ENCODE peak calls at places on chromosomes 11 and 22, in five cellular contexts. One of them, this sample, is unnamed.

GRCh38 chr11:104275992-104276391 is 112.0 kb upstream of the PDGFD start:
- DNase-seq in HTR-8/SVneo: peak
- DNase-seq in ovary: no peak
- DNase-seq in dermis blood vessel endothelial cell: no peak
- DNase-seq in anterior cingulate cortex: no peak
- DNase-seq in this sample: peak

GRCh38 chr11:130498181-130498580 is 49.7 kb downstream of the ADAMTS15 start:
- DNase-seq in HTR-8/SVneo: no peak
- DNase-seq in ovary: no peak
- DNase-seq in dermis blood vessel endothelial cell: no peak
- DNase-seq in anterior cingulate cortex: no peak
- DNase-seq in this sample: no peak

GRCh38 chr11:130859896-130860295 is 56.4 kb downstream of the SNX19 start:
- DNase-seq in HTR-8/SVneo: no peak
- DNase-seq in ovary: no peak
- DNase-seq in dermis blood vessel endothelial cell: no peak
- DNase-seq in anterior cingulate cortex: no peak
- DNase-seq in this sample: no peak

GRCh38 chr22:42324991-42325710 is 54.7 kb upstream of the TCF20 start:
- DNase-seq in HTR-8/SVneo: no peak
- DNase-seq in ovary: no peak
- DNase-seq in dermis blood vessel endothelial cell: no peak
- DNase-seq in anterior cingulate cortex: no peak
- DNase-seq in this sample: no peak

GRCh38 chr11:34798985-34799384 is 117.2 kb downstream of the APIP start:
- DNase-seq in HTR-8/SVneo: no peak
- DNase-seq in ovary: no peak
- DNase-seq in dermis blood vessel endothelial cell: no peak
- DNase-seq in anterior cingulate cortex: no peak
- DNase-seq in this sample: no peak

GRCh38 chr22:44996648-44997047 is 13.2 kb downstream of the PHF21B start:
- DNase-seq in HTR-8/SVneo: no peak
- DNase-seq in ovary: no peak
- DNase-seq in dermis blood vessel endothelial cell: no peak
- DNase-seq in anterior cingulate cortex: no peak
- DNase-seq in this sample: no peak

GRCh38 chr11:132493786-132494185 is 1038.5 kb downstream of the OPCML start:
- DNase-seq in HTR-8/SVneo: no peak
- DNase-seq in ovary: no peak
- DNase-seq in dermis blood vessel endothelial cell: no peak
- DNase-seq in anterior cingulate cortex: no peak
- DNase-seq in this sample: no peak

GRCh38 chr22:43890901-43891331 is 897 bp downstream of the PNPLA5 start:
- DNase-seq in HTR-8/SVneo: no peak
- DNase-seq in ovary: no peak
- DNase-seq in dermis blood vessel endothelial cell: no peak
- DNase-seq in anterior cingulate cortex: no peak
- DNase-seq in this sample: no peak

GRCh38 chr22:32911526-32911925 is 110.0 kb downstream of the TIMP3 start:
- DNase-seq in HTR-8/SVneo: no peak
- DNase-seq in ovary: no peak
- DNase-seq in dermis blood vessel endothelial cell: no peak
- DNase-seq in anterior cingulate cortex: no peak
- DNase-seq in this sample: no peak

GRCh38 chr11:122748968-122749687 is 89.2 kb upstream of the CRTAM start:
- DNase-seq in HTR-8/SVneo: peak
- DNase-seq in ovary: no peak
- DNase-seq in dermis blood vessel endothelial cell: peak
- DNase-seq in anterior cingulate cortex: no peak
- DNase-seq in this sample: no peak

GRCh38 chr22:25990940-25991339 is 178.3 kb upstream of the SEZ6L start:
- DNase-seq in HTR-8/SVneo: no peak
- DNase-seq in ovary: no peak
- DNase-seq in dermis blood vessel endothelial cell: no peak
- DNase-seq in anterior cingulate cortex: no peak
- DNase-seq in this sample: no peak

GRCh38 chr22:36904260-36904659 is 9.2 kb upstream of the CSF2RB start:
- DNase-seq in HTR-8/SVneo: no peak
- DNase-seq in ovary: no peak
- DNase-seq in dermis blood vessel endothelial cell: no peak
- DNase-seq in anterior cingulate cortex: no peak
- DNase-seq in this sample: no peak

GRCh38 chr11:123111465-123111864 is 49.5 kb upstream of the HSPA8 start:
- DNase-seq in HTR-8/SVneo: peak
- DNase-seq in ovary: no peak
- DNase-seq in dermis blood vessel endothelial cell: peak
- DNase-seq in anterior cingulate cortex: no peak
- DNase-seq in this sample: no peak

GRCh38 chr11:4645974-4646373 is 2.2 kb downstream of the OR51E1 start:
- DNase-seq in HTR-8/SVneo: no peak
- DNase-seq in ovary: no peak
- DNase-seq in dermis blood vessel endothelial cell: no peak
- DNase-seq in anterior cingulate cortex: no peak
- DNase-seq in this sample: no peak

GRCh38 chr11:16266021-16266420 is 90.3 kb downstream of the SOX6 start:
- DNase-seq in HTR-8/SVneo: no peak
- DNase-seq in ovary: no peak
- DNase-seq in dermis blood vessel endothelial cell: no peak
- DNase-seq in anterior cingulate cortex: no peak
- DNase-seq in this sample: no peak

GRCh38 chr11:2523821-2524391 is 79.1 kb downstream of the KCNQ1 start:
- DNase-seq in HTR-8/SVneo: no peak
- DNase-seq in ovary: peak
- DNase-seq in dermis blood vessel endothelial cell: no peak
- DNase-seq in anterior cingulate cortex: no peak
- DNase-seq in this sample: peak

GRCh38 chr11:9617960-9618359 is 44.5 kb downstream of the WEE1 start:
- DNase-seq in HTR-8/SVneo: no peak
- DNase-seq in ovary: no peak
- DNase-seq in dermis blood vessel endothelial cell: no peak
- DNase-seq in anterior cingulate cortex: no peak
- DNase-seq in this sample: no peak

GRCh38 chr11:63999349-64000025 is 13.2 kb downstream of the OTUB1 start:
- DNase-seq in HTR-8/SVneo: no peak
- DNase-seq in ovary: peak
- DNase-seq in dermis blood vessel endothelial cell: peak
- DNase-seq in anterior cingulate cortex: no peak
- DNase-seq in this sample: peak

GRCh38 chr22:26453812-26454500 is 24.9 kb downstream of the ASPHD2 start:
- DNase-seq in HTR-8/SVneo: no peak
- DNase-seq in ovary: no peak
- DNase-seq in dermis blood vessel endothelial cell: no peak
- DNase-seq in anterior cingulate cortex: no peak
- DNase-seq in this sample: no peak

GRCh38 chr22:46842606-46843005 is 80.2 kb downstream of the TBC1D22A start:
- DNase-seq in HTR-8/SVneo: no peak
- DNase-seq in ovary: no peak
- DNase-seq in dermis blood vessel endothelial cell: no peak
- DNase-seq in anterior cingulate cortex: no peak
- DNase-seq in this sample: no peak

GRCh38 chr22:27192135-27192900 is 534.9 kb downstream of the MIAT start:
- DNase-seq in HTR-8/SVneo: no peak
- DNase-seq in ovary: no peak
- DNase-seq in dermis blood vessel endothelial cell: no peak
- DNase-seq in anterior cingulate cortex: no peak
- DNase-seq in this sample: no peak

GRCh38 chr11:104033134-104033533 is 3.3 kb upstream of the DDI1 start:
- DNase-seq in HTR-8/SVneo: peak
- DNase-seq in ovary: no peak
- DNase-seq in dermis blood vessel endothelial cell: peak
- DNase-seq in anterior cingulate cortex: no peak
- DNase-seq in this sample: peak

GRCh38 chr11:45062974-45063635 is 83.3 kb upstream of the PRDM11 start:
- DNase-seq in HTR-8/SVneo: no peak
- DNase-seq in ovary: no peak
- DNase-seq in dermis blood vessel endothelial cell: no peak
- DNase-seq in anterior cingulate cortex: no peak
- DNase-seq in this sample: no peak

GRCh38 chr11:121082670-121083069 is 18.4 kb upstream of the TECTA start:
- DNase-seq in HTR-8/SVneo: no peak
- DNase-seq in ovary: no peak
- DNase-seq in dermis blood vessel endothelial cell: peak
- DNase-seq in anterior cingulate cortex: no peak
- DNase-seq in this sample: no peak

GRCh38 chr22:27317156-27317555 is 484.4 kb downstream of the MN1 start:
- DNase-seq in HTR-8/SVneo: no peak
- DNase-seq in ovary: no peak
- DNase-seq in dermis blood vessel endothelial cell: no peak
- DNase-seq in anterior cingulate cortex: no peak
- DNase-seq in this sample: no peak

GRCh38 chr22:30250713-30251267 is 4.2 kb upstream of the LIF start:
- DNase-seq in HTR-8/SVneo: no peak
- DNase-seq in ovary: no peak
- DNase-seq in dermis blood vessel endothelial cell: no peak
- DNase-seq in anterior cingulate cortex: no peak
- DNase-seq in this sample: no peak

GRCh38 chr11:5297671-5298070 is 4.1 kb downstream of the OR51B4 start:
- DNase-seq in HTR-8/SVneo: no peak
- DNase-seq in ovary: no peak
- DNase-seq in dermis blood vessel endothelial cell: no peak
- DNase-seq in anterior cingulate cortex: no peak
- DNase-seq in this sample: no peak

GRCh38 chr11:130145328-130145812 is 14.2 kb upstream of the ST14 start:
- DNase-seq in HTR-8/SVneo: no peak
- DNase-seq in ovary: no peak
- DNase-seq in dermis blood vessel endothelial cell: no peak
- DNase-seq in anterior cingulate cortex: no peak
- DNase-seq in this sample: no peak

GRCh38 chr11:65254724-65255123 is 7.0 kb upstream of the POLA2 start:
- DNase-seq in HTR-8/SVneo: no peak
- DNase-seq in ovary: no peak
- DNase-seq in dermis blood vessel endothelial cell: no peak
- DNase-seq in anterior cingulate cortex: no peak
- DNase-seq in this sample: peak

GRCh38 chr22:38310518-38311330 is 6.5 kb downstream of the CSNK1E start:
- DNase-seq in HTR-8/SVneo: no peak
- DNase-seq in ovary: peak
- DNase-seq in dermis blood vessel endothelial cell: no peak
- DNase-seq in anterior cingulate cortex: no peak
- DNase-seq in this sample: no peak

GRCh38 chr11:67290801-67291200 is 1.7 kb downstream of the ANKRD13D start:
- DNase-seq in HTR-8/SVneo: no peak
- DNase-seq in ovary: peak
- DNase-seq in dermis blood vessel endothelial cell: no peak
- DNase-seq in anterior cingulate cortex: no peak
- DNase-seq in this sample: no peak

GRCh38 chr11:1269957-1270356 is 39.5 kb downstream of the TOLLIP start:
- DNase-seq in HTR-8/SVneo: no peak
- DNase-seq in ovary: no peak
- DNase-seq in dermis blood vessel endothelial cell: no peak
- DNase-seq in anterior cingulate cortex: no peak
- DNase-seq in this sample: no peak

GRCh38 chr11:19199766-19200165 is 2.0 kb downstream of the CSRP3 start:
- DNase-seq in HTR-8/SVneo: no peak
- DNase-seq in ovary: no peak
- DNase-seq in dermis blood vessel endothelial cell: peak
- DNase-seq in anterior cingulate cortex: no peak
- DNase-seq in this sample: no peak

GRCh38 chr11:35943294-35943693 is 568 bp upstream of the LDLRAD3 start:
- DNase-seq in HTR-8/SVneo: no peak
- DNase-seq in ovary: no peak
- DNase-seq in dermis blood vessel endothelial cell: peak
- DNase-seq in anterior cingulate cortex: no peak
- DNase-seq in this sample: peak

This sample was measured in adrenal gland.